ENCODE peak calls at places on chromosomes 13 and 19, in six cellular contexts. S, X, U, O, H and C are unnamed samples.

GRCh38 chr13:105118577-105118976 is 1416.9 kb downstream of the EFNB2 start:
- DNase-seq in U (no peak), O (no peak), H (no peak), S (no peak), X (no peak), C (no peak)

GRCh38 chr13:40452038-40452666 is 214.3 kb downstream of the FOXO1 start:
- DNase-seq in S (no peak), X (peak), H (no peak), U (no peak), O (no peak), C (no peak)

GRCh38 chr13:110304256-110304655 is 2.7 kb downstream of the COL4A1 start:
- DNase-seq in U (no peak), O (no peak), H (no peak), X (no peak), S (no peak), C (no peak)

GRCh38 chr19:1624458-1624857 is 19.2 kb upstream of the UQCR11 start:
- DNase-seq in U (no peak), X (peak), H (peak), O (peak), S (peak), C (peak)

GRCh38 chr19:51548891-51549305 is 17.4 kb upstream of the SIGLEC6 start:
- DNase-seq in S (no peak), U (no peak), H (no peak), X (no peak), O (no peak), C (no peak)

GRCh38 chr19:51417107-51417806 is at the start of gene SIGLEC10:
- DNase-seq in H (no peak), U (no peak), O (no peak), S (no peak), X (peak), C (no peak)

GRCh38 chr19:10686661-10687517 is 14.3 kb upstream of the QTRT1 start:
- DNase-seq in S (no peak), X (no peak), U (no peak), H (peak), O (no peak), C (peak)

GRCh38 chr13:28100149-28101121 is at the start of gene FLT3:
- DNase-seq in X (peak), O (peak), U (no peak), S (peak), H (no peak), C (peak)

GRCh38 chr13:100646030-100646673 is 28.4 kb downstream of the TMTC4 start:
- DNase-seq in H (peak), X (no peak), O (peak), S (peak), U (no peak), C (peak)

GRCh38 chr13:27712421-27712820 is 79.9 kb upstream of the GSX1 start:
- DNase-seq in U (no peak), X (peak), H (no peak), O (no peak), S (peak), C (no peak)

GRCh38 chr13:76976488-76976887 is 15.4 kb upstream of the CLN5 start:
- DNase-seq in H (no peak), X (no peak), O (no peak), U (no peak), S (no peak), C (no peak)

GRCh38 chr19:11483176-11484111 is 2.6 kb upstream of the ELAVL3 start:
- DNase-seq in H (no peak), S (no peak), O (no peak), U (no peak), X (no peak), C (no peak)

GRCh38 chr13:75566658-75567057 is 17.1 kb downstream of the UCHL3 start:
- DNase-seq in X (no peak), U (no peak), H (no peak), O (no peak), S (no peak), C (no peak)

GRCh38 chr13:33953203-33953602 is 135.3 kb downstream of the RFC3 start:
- DNase-seq in S (no peak), U (no peak), H (no peak), X (no peak), O (no peak), C (no peak)

GRCh38 chr19:1172353-1173159 is 1.5 kb downstream of the SBNO2 start:
- DNase-seq in X (no peak), O (peak), H (peak), S (peak), U (no peak), C (no peak)

GRCh38 chr19:10826236-10826635 is 9.8 kb downstream of the TMED1 start:
- DNase-seq in X (no peak), H (no peak), U (no peak), O (no peak), S (no peak), C (no peak)